ENCODE peak calls at places on chromosomes 6 and 20, in five cellular contexts. X, Z, R, F and V are unnamed samples.

GRCh38 chr6:119012521-119012920 is 65.9 kb downstream of the FAM184A start:
- DNase-seq in X (no peak), Z (no peak), R (no peak), F (no peak), V (no peak)

GRCh38 chr6:7727951-7728854 is 2.3 kb downstream of the BMP6 start:
- DNase-seq in X (no peak), Z (no peak), R (no peak), F (peak), V (no peak)

GRCh38 chr6:134821914-134822862 is 127.7 kb downstream of the ALDH8A1 start:
- DNase-seq in X (no peak), Z (no peak), R (no peak), F (no peak), V (no peak)

GRCh38 chr20:44496976-44497375 is 21.3 kb downstream of the TTPAL start:
- DNase-seq in X (no peak), Z (peak), R (peak), F (no peak), V (peak)

GRCh38 chr6:114075300-114075699 is 104.4 kb upstream of the HDAC2 start:
- DNase-seq in X (no peak), Z (no peak), R (no peak), F (no peak), V (no peak)

GRCh38 chr6:42702200-42702599 is 20.2 kb downstream of the PRPH2 start:
- DNase-seq in X (no peak), Z (no peak), R (peak), F (peak), V (peak)

GRCh38 chr20:46894971-46895905 is 595 bp downstream of the EYA2 start:
- DNase-seq in X (no peak), Z (no peak), R (no peak), F (peak), V (no peak)

GRCh38 chr20:46710149-46710913 is 882 bp downstream of the SLC2A10 start:
- DNase-seq in X (no peak), Z (no peak), R (no peak), F (no peak), V (no peak)

GRCh38 chr20:63738687-63739128 is 868 bp upstream of the SLC2A4RG start:
- DNase-seq in X (no peak), Z (no peak), R (no peak), F (peak), V (no peak)

GRCh38 chr6:166395351-166395750 is 12.6 kb upstream of the MPC1 start:
- DNase-seq in X (no peak), Z (no peak), R (no peak), F (no peak), V (no peak)